ENCODE peak calls at places on chromosomes 12 and 14, in seven cellular contexts. R, Q, N, K, X, P and U are unnamed samples.

GRCh38 chr14:28759056-28759657 is 7.4 kb upstream of the FOXG1 start:
- DNase-seq in P (no peak), Q (no peak), K (no peak), X (no peak), R (no peak), N (no peak), U (no peak)

GRCh38 chr12:130384234-130384633 is 46.5 kb downstream of the PIWIL1 start:
- DNase-seq in R (no peak), Q (no peak), P (no peak), K (no peak), X (no peak), N (no peak), U (no peak)

GRCh38 chr14:92645841-92646478 is 102.5 kb downstream of the LGMN start:
- DNase-seq in Q (no peak), P (no peak), K (no peak), R (no peak), N (no peak), X (no peak), U (no peak)

GRCh38 chr12:13566286-13566685 is 369.8 kb downstream of the EMP1 start:
- DNase-seq in Q (no peak), R (no peak), X (no peak), K (no peak), P (no peak), N (no peak), U (no peak)

GRCh38 chr12:25155031-25155576 is 39.9 kb downstream of the DNAI7 start:
- DNase-seq in Q (peak), N (peak), R (peak), K (no peak), X (no peak), P (no peak), U (no peak)

GRCh38 chr12:26287666-26288408 is 92.5 kb downstream of the SSPN start:
- DNase-seq in K (no peak), Q (no peak), N (no peak), P (no peak), R (no peak), X (peak), U (no peak)

GRCh38 chr14:93045965-93046695 is 69.6 kb downstream of the ITPK1 start:
- DNase-seq in R (no peak), N (peak), P (no peak), Q (no peak), K (no peak), X (no peak), U (no peak)

GRCh38 chr12:42450248-42450647 is 124.3 kb downstream of the PPHLN1 start:
- DNase-seq in N (no peak), X (no peak), P (no peak), R (no peak), K (no peak), Q (no peak), U (no peak)

GRCh38 chr14:39368261-39368959 is 63.8 kb downstream of the FBXO33 start:
- DNase-seq in K (peak), N (peak), P (no peak), R (no peak), X (peak), Q (peak), U (no peak)

GRCh38 chr12:25084816-25085215 is 110.1 kb downstream of the DNAI7 start:
- DNase-seq in N (no peak), Q (no peak), K (no peak), P (no peak), R (no peak), X (no peak), U (no peak)

GRCh38 chr12:32947203-32947795 is 50.7 kb upstream of the PKP2 start:
- DNase-seq in K (no peak), Q (peak), P (no peak), X (no peak), R (peak), N (peak), U (no peak)

GRCh38 chr14:93150227-93151206 is 34.2 kb downstream of the MOAP1 start:
- DNase-seq in P (no peak), N (no peak), R (no peak), X (peak), K (no peak), Q (peak), U (no peak)

GRCh38 chr14:69291891-69292586 is 32.1 kb downstream of the GALNT16 start:
- DNase-seq in P (no peak), X (no peak), R (no peak), Q (no peak), N (no peak), K (no peak), U (no peak)

GRCh38 chr12:32002848-32003493 is 43.8 kb downstream of the RESF1 start:
- DNase-seq in X (no peak), R (no peak), N (no peak), Q (no peak), P (no peak), K (no peak), U (no peak)

GRCh38 chr14:94062344-94062904 is 18.6 kb downstream of the DDX24 start:
- DNase-seq in R (no peak), N (no peak), Q (no peak), P (no peak), X (no peak), K (no peak), U (no peak)

GRCh38 chr14:63727231-63727735 is 582 bp downstream of the SGPP1 start:
- DNase-seq in Q (no peak), R (no peak), P (peak), K (peak), X (peak), N (peak), U (no peak)

GRCh38 chr12:31215521-31216232 is 110.3 kb downstream of the SINHCAF start:
- DNase-seq in N (no peak), K (peak), P (no peak), R (no peak), Q (no peak), X (no peak), U (no peak)

GRCh38 chr12:11623382-11623781 is 26.1 kb upstream of the ETV6 start:
- DNase-seq in N (no peak), P (no peak), Q (peak), X (no peak), K (no peak), R (no peak), U (no peak)

GRCh38 chr12:11650697-11651281 is 1.3 kb downstream of the ETV6 start:
- DNase-seq in P (no peak), N (peak), X (no peak), K (no peak), Q (peak), R (no peak), U (no peak)

GRCh38 chr12:4117386-4118016 is 156.1 kb upstream of the CCND2 start:
- DNase-seq in N (no peak), Q (no peak), X (no peak), R (no peak), P (no peak), K (peak), U (no peak)

GRCh38 chr12:6461401-6462233 is 8.9 kb downstream of the VAMP1 start:
- DNase-seq in P (no peak), R (no peak), N (no peak), Q (no peak), K (peak), X (peak), U (peak)

GRCh38 chr12:105272814-105273416 is 36.9 kb upstream of the APPL2 start:
- DNase-seq in R (no peak), P (no peak), K (no peak), Q (no peak), X (no peak), N (no peak), U (no peak)

GRCh38 chr14:100012478-100012925 is 52.7 kb upstream of the EVL start:
- DNase-seq in P (no peak), X (no peak), K (no peak), R (no peak), N (no peak), Q (no peak), U (no peak)

GRCh38 chr14:54529811-54530210 is 20.1 kb downstream of the CGRRF1 start:
- DNase-seq in P (no peak), R (no peak), K (no peak), N (no peak), X (no peak), Q (no peak), U (no peak)

GRCh38 chr12:7269273-7269672 is 34.6 kb upstream of the ACSM4 start:
- DNase-seq in Q (no peak), R (no peak), N (no peak), X (no peak), K (no peak), P (no peak), U (no peak)

GRCh38 chr12:62917939-62918338 is 17.0 kb downstream of the PPM1H start:
- DNase-seq in X (no peak), N (no peak), R (no peak), P (no peak), K (no peak), Q (no peak), U (no peak)

GRCh38 chr14:22892488-22892887 is 9.5 kb downstream of the REM2 start:
- DNase-seq in Q (no peak), P (no peak), R (no peak), X (no peak), N (no peak), K (no peak), U (no peak)

GRCh38 chr14:58297412-58297761 is 968 bp upstream of the ARID4A start:
- DNase-seq in K (no peak), P (peak), N (no peak), R (no peak), Q (no peak), X (peak), U (no peak)

DNA sequence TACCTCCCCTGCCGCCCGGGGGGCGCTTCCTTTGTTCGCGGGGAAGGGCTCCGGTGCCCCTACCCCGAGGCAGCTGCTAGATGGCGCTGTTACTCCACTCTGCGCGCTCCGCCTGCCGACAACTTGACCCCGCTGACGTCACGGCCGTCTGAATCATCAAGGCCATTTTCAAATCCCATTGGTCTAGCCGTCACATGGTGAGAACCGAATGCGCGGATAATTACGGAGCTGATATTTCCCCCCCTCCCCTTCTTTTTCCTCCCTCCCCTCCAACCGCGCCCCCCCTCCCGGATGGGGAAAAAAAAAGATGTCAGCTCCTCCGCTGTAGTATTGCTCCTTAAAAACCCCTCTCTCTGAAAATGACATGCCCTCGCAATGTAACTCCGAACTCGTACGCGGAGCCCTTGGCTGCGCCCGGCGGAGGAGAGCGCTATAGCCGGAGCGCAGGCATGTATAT is at the start of gene HOXC10:
- DNase-seq in R (peak), X (peak), Q (peak), K (peak), P (peak), N (peak), U (peak)
- TF ChIP-seq POLR2AphosphoS5 in R (peak), X (no peak), Q (no peak), K (no peak), P (peak), N (no peak), U (no peak)

DNA sequence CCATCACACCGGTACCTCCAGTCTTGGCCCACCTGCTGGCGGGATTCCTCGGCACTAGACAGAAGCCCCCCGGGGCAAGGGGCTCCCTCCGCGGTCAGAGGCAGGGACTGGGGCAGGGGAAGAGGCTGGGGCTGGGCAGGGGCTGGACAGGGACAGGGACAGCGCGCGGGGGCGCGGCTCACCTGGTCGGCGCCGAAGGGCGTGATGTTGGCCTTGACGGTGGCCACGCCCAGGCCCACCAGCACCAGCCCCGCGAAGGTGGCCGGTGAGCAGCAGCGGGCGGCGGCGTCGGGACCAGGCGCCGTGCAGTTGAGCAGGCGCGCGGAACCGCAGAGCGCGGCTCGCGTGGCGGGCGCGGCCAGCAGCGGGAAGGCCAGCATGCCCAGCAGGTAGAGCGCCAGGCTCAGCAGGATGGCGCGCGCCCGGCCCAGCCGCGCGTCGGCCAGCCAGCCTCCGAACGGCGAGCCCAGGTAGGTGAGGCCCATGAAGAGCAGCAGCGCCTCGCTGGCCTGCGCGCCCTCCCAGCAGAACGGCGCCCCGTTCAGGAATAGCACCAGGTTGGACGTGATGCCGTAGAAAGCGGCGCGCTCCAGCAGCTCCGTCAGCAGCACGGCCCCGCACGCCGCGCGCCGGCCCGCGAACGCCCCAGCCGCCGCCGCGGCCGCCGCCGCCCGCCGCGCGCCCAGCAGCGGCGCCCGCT is 392 bp downstream of the SLC15A4 start:
- DNase-seq in X (no peak), K (no peak), N (no peak), R (no peak), P (peak), Q (peak), U (no peak)
- TF ChIP-seq POLR2AphosphoS5 in X (no peak), K (no peak), N (no peak), R (no peak), P (no peak), Q (no peak), U (peak)

DNA sequence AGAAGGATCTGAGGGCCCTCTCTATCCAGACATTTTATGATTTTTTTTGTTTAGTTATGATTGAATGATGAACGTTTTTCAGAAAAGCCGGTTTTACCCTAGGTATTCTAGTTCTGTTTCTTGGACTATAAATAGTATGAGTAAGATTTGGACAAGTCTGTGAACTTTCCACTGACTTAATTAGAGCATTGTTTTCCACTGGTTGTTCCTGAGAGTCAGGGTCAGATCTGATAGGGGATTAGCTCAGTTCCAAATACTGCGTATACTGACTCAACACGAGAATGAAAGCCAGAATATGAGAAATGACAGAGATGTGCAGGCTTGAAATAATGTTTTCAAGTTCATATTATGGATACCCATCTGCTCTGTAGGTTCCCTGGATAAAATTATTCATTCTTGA is 361.6 kb downstream of the AEBP2 start:
- DNase-seq in X (no peak), K (no peak), P (no peak), Q (no peak), R (no peak), N (no peak), U (no peak)
- TF ChIP-seq POLR2AphosphoS5 in X (no peak), K (no peak), P (no peak), Q (no peak), R (no peak), N (no peak), U (no peak)

GRCh38 chr12:122646568-122647220 is 56.5 kb downstream of the HCAR2 start:
- DNase-seq in K (no peak), R (no peak), N (no peak), P (no peak), Q (no peak), X (no peak), U (peak)
- TF ChIP-seq POLR2AphosphoS5 in K (no peak), R (no peak), N (no peak), P (no peak), Q (no peak), X (no peak), U (no peak)

DNA sequence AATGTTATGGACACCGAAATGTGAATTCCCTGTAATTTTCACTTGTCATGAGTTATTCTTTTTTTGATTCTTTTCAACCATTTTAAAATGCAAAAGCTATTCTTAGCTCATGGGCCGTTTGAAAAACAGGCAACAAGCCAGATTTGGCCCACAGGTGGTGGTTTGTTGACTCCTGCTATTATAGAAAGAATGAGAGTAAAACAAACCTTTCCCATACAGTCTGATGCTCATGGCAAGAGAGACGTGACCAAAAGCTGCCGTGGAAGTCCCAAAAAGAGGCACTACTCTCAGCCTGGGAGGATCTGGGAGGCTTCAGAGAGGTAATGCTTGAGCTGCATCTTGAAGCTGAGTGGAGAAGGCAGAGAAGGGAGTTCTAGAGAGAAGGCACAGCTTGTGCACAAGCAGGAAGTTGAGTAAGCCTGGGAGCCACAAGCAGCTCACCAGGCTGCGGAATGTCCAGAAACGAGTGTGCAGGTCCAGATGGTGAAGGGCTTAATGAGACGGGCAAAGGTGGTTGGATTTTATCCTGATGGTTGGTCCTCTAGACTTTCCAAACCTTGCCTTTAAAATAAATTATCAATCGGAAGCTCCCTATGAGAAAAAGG is 9.6 kb downstream of the PLXNC1 start:
- DNase-seq in X (no peak), P (no peak), Q (no peak), N (no peak), K (no peak), R (no peak), U (peak)
- TF ChIP-seq POLR2AphosphoS5 in X (no peak), P (no peak), Q (no peak), N (no peak), K (no peak), R (no peak), U (no peak)